ENCODE peak calls at places on chromosomes 6 and 20, in seven cellular contexts. R is GM23338, M is HCT116, A is DND-41, C is HepG2, H is uterus, E is colonic mucosa. X is an unnamed sample. For H3K4me1, the result is how much of the 10 kb centered on the place peaks cover.

GRCh38 chr6:150659046-150659763 is 59.5 kb downstream of the PLEKHG1 start:
- DNase-seq in R (no peak), M (no peak), A (no peak), C (no peak), H (no peak), E (no peak), X (no peak)

GRCh38 chr6:162377735-162378134 is 349.8 kb downstream of the PRKN start:
- DNase-seq in R (no peak), M (no peak), A (no peak), C (no peak), H (no peak), E (no peak), X (no peak)

GRCh38 chr6:16316741-16317251 is 78.4 kb downstream of the GMPR start:
- DNase-seq in R (peak), M (peak), A (peak), C (peak), H (no peak), E (no peak), X (no peak)

GRCh38 chr6:46967950-46968349 is 46.2 kb upstream of the ADGRF5 start:
- DNase-seq in R (no peak), M (no peak), A (no peak), C (no peak), H (no peak), E (no peak), X (no peak)

GRCh38 chr6:73085362-73085975 is 139.8 kb downstream of the KHDC1L start:
- DNase-seq in R (peak), M (no peak), A (no peak), C (no peak), H (no peak), E (no peak), X (no peak)

GRCh38 chr6:161418458-161418945 is 144.6 kb upstream of the AGPAT4 start:
- DNase-seq in R (peak), M (peak), A (peak), C (peak), H (peak), E (peak), X (peak)

GRCh38 chr6:75932067-75932466 is 140.4 kb downstream of the IMPG1 start:
- DNase-seq in R (peak), M (peak), A (peak), C (peak), H (no peak), E (no peak), X (peak)

GRCh38 chr6:155495011-155495768 is 39.6 kb upstream of the NOX3 start:
- DNase-seq in R (peak), M (no peak), A (no peak), C (peak), H (peak), E (peak), X (peak)

GRCh38 chr6:117303323-117303722 is 38.0 kb downstream of the VGLL2 start:
- DNase-seq in R (no peak), M (no peak), A (no peak), C (no peak), H (no peak), E (no peak), X (no peak)

DNA sequence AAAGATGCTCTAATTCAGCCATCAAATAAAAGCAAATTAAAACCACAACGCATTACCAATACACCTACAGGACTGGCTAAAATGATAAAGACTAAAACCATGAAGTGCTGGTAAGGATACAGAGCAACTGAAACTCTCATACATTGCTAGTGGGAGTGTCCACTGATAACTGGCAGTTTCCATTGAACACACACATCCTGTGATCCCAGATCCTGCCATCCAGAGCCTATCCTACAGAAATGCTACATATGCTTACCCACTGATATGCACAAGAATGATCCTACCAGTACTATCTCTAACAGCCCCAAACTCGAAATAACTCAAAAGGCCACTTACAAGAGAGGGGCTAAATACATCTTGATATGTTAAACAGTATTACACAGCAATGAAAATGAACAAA is 81.0 kb downstream of the FYN start:
- DNase-seq in R (no peak), M (no peak), A (no peak), C (no peak), H (no peak), E (no peak), X (no peak)
- H3K4me1 ChIP-seq in R (under half), M (under half), A (under half), C (half or more), H (under half), E (under half), X (under half)

DNA sequence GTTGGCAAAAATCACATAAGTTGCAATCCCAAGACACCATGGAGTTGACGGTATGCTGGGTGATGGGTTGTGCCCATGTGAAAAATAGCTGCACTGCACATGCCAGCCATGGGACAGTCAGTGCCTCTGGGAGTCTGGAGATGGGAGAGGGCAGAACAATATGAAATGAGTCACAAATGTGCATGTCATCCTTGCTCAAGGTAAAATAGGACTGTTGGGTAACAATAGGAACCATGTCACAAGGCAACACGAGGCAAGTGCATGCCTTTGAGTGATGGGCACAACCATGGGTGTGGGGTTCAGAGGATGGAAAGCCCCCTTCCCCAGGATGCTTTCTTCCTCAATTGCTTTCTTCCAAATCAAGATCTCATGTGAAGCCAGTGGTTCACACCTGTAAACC is 70.5 kb upstream of the PIM1 start:
- DNase-seq in R (no peak), M (no peak), A (no peak), C (peak), H (no peak), E (no peak), X (no peak)
- H3K4me1 ChIP-seq in R (under half), M (under half), A (under half), C (half or more), H (under half), E (under half), X (under half)

GRCh38 chr20:23149623-23150279 is 63.6 kb upstream of the CD93 start:
- DNase-seq in R (no peak), M (no peak), A (no peak), C (no peak), H (no peak), E (no peak), X (no peak)
- H3K4me1 ChIP-seq in R (under half), M (under half), A (half or more), C (half or more), H (under half), E (under half), X (under half)

DNA sequence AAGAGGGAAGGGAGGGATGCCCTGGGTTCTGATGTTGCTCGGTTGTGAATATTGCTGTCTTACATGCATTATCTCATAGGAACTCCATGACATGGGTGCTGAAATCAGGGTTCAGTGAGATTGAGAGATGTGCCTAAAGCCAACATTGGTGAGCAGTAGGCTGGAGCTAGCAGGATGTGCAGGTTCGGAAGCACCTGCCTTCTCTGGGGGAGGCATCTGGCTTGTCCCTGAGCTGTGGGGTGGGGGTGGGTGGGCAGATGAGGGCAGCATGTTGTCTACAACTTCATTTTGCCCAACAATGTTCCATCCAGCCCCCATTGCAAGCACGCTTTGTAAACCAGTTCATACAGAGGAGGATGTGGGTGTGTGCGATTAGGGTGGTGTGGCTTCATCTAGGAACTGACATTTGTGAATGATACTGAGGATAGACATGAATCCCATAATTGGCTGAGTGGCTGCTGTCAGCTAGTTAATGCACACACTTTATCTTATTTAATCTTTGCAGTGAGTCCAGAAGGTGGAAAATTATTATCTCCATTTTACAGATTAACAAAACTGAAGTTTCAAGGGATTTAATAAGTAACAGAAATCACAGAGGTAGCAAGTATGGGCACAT is 119.4 kb downstream of the SYNDIG1 start:
- DNase-seq in R (no peak), M (no peak), A (no peak), C (no peak), H (no peak), E (no peak), X (no peak)
- H3K4me1 ChIP-seq in R (under half), M (under half), A (under half), C (under half), H (under half), E (under half), X (under half)

GRCh38 chr20:44186674-44187053 is 324 bp downstream of the JPH2 start:
- DNase-seq in R (no peak), M (no peak), A (no peak), C (no peak), H (no peak), E (peak), X (no peak)

GRCh38 chr20:44187763-44188709 is 1.0 kb upstream of the JPH2 start:
- DNase-seq in R (no peak), M (no peak), A (no peak), C (no peak), H (peak), E (no peak), X (peak)

GRCh38 chr20:44187054-44187762 is at the start of gene JPH2:
- DNase-seq in R (peak), M (no peak), A (no peak), C (no peak), H (peak), E (peak), X (peak)

GRCh38 chr20:44185574-44185973 is 1.4 kb downstream of the JPH2 start:
- DNase-seq in R (no peak), M (no peak), A (no peak), C (no peak), H (no peak), E (no peak), X (peak)

DNA sequence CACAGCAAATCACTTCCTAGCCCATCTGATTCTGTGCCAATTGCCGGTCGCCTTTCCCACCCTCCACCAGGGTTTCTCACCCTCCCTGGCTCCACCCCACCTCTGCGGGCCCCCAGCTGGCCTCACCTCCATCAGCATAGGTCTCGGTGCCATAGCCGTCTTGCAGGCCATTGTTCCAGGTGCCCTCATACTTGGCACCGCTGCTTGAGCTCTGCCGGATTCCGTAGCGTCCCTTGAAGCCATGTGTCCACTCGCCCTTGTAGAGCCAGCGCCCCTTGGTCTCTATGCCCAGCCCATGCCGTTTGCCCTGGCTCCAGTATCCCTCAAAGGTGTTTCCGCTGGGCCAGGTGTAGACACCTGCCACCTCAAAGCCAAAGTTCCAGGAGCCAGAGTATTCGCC is 787 bp downstream of the JPH2 start:
- DNase-seq in R (no peak), M (no peak), A (no peak), C (no peak), H (no peak), E (no peak), X (no peak)
- H3K4me1 ChIP-seq in R (under half), M (under half), A (under half), C (under half), H (under half), E (under half), X (half or more)

DNA sequence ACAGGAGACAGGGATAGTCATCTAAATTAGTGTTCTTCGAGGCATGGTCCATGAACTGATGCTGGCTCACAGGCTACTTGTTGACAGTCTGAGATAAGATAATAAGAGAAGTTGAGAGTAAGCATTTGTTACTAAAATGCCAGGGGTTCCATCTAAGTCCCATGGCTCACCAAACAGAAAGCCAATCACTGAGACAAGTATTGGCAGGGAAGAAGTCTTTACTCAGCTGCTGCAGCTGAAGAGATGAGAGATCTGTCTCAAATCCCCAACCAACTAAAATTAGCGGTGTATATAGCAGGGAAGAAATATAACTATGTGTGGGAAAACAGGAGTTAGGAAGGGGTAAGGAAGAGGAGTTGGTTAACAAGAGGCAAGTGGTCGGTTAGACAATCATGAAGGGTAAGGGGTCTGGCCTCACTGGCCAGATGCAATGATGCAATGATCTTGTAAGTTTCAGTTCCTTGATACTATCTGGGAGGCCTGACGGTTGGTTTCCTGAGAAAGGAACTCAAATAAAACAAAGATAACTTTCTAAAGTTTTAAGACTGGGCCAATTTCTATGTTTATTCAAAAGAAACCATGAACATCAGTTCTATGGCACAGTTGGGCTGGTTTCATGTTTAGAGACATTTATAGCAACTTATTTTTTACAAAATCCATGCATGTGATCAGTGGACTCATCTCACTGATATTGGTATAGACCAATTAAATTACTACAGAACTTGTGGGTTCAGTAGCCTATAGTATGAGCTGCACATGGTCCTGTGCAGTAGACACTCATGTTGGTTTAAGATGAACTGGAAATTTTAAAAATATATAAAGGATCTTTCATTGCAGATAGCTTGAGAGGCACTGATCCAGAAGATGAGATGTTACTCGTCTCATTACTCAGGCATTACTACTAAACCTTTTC is 9.9 kb upstream of the HEBP2 start:
- DNase-seq in R (no peak), M (no peak), A (no peak), C (no peak), H (no peak), E (no peak), X (no peak)
- H3K4me1 ChIP-seq in R (under half), M (under half), A (under half), C (under half), H (under half), E (under half), X (under half)

GRCh38 chr6:71392286-71392685 is 103.7 kb downstream of the OGFRL1 start:
- DNase-seq in R (no peak), M (no peak), A (no peak), C (no peak), H (no peak), E (no peak), X (no peak)
- H3K4me1 ChIP-seq in R (under half), M (under half), A (under half), C (under half), H (under half), E (under half), X (under half)

X was measured in Caco-2.